ENCODE peak calls at places on chromosomes 16 and 17, in eight cellular contexts. F is AG04450, P is KG1, L is NCI-H446, Z is left ventricle myocardium inferior, W is kidney tubule cell, Y is RWPE1, M is NCI-H1105. S is an unnamed sample.

GRCh38 chr16:89422905-89423630 is 67.3 kb downstream of the ANKRD11 start:
- DNase-seq in F (no peak), P (no peak), L (no peak), Z (no peak), W (peak), Y (no peak), M (no peak), S (no peak)

GRCh38 chr16:72990571-72990970 is 57.4 kb downstream of the ZFHX3 start:
- DNase-seq in F (no peak), P (no peak), L (no peak), Z (no peak), W (no peak), Y (no peak), M (no peak), S (no peak)

GRCh38 chr16:77918792-77919707 is 103.3 kb upstream of the CLEC3A start:
- DNase-seq in F (no peak), P (no peak), L (no peak), Z (no peak), W (no peak), Y (no peak), M (no peak), S (no peak)

GRCh38 chr16:4709481-4709880 is 16.1 kb downstream of the NUDT16L1 start:
- DNase-seq in F (no peak), P (no peak), L (no peak), Z (no peak), W (no peak), Y (no peak), M (no peak), S (no peak)

GRCh38 chr17:61139219-61139618 is 260.4 kb upstream of the TBX2 start:
- DNase-seq in F (peak), P (peak), L (no peak), Z (no peak), W (peak), Y (no peak), M (no peak), S (no peak)

GRCh38 chr17:50426814-50427787 is 1.1 kb downstream of the ACSF2 start:
- DNase-seq in F (no peak), P (peak), L (no peak), Z (peak), W (peak), Y (peak), M (no peak), S (no peak)

GRCh38 chr16:30609002-30609927 is 924 bp downstream of the ZNF689 start:
- DNase-seq in F (no peak), P (no peak), L (peak), Z (peak), W (peak), Y (peak), M (peak), S (no peak)

GRCh38 chr17:62119373-62119772 is 54.3 kb upstream of the MED13 start:
- DNase-seq in F (no peak), P (no peak), L (no peak), Z (no peak), W (no peak), Y (no peak), M (no peak), S (no peak)

GRCh38 chr16:1152651-1153259 is at the start of gene CACNA1H:
- DNase-seq in F (no peak), P (no peak), L (peak), Z (peak), W (no peak), Y (peak), M (no peak), S (no peak)

GRCh38 chr16:85929259-85929704 is 30.3 kb downstream of the IRF8 start:
- DNase-seq in F (no peak), P (no peak), L (no peak), Z (no peak), W (peak), Y (no peak), M (no peak), S (no peak)

GRCh38 chr17:34763727-34764665 is 184.6 kb downstream of the TMEM132E start:
- DNase-seq in F (no peak), P (no peak), L (no peak), Z (no peak), W (peak), Y (no peak), M (no peak), S (no peak)

GRCh38 chr17:49469831-49470568 is 25.1 kb upstream of the NGFR start:
- DNase-seq in F (no peak), P (no peak), L (no peak), Z (peak), W (no peak), Y (no peak), M (no peak), S (no peak)

GRCh38 chr17:57916925-57917858 is 38.0 kb downstream of the CUEDC1 start:
- DNase-seq in F (no peak), P (no peak), L (no peak), Z (peak), W (peak), Y (no peak), M (no peak), S (no peak)

GRCh38 chr16:14564323-14564722 is 65.7 kb downstream of the PARN start:
- DNase-seq in F (no peak), P (no peak), L (no peak), Z (no peak), W (peak), Y (peak), M (no peak), S (no peak)

GRCh38 chr17:36731091-36731490 is 129.7 kb downstream of the MRM1 start:
- DNase-seq in F (no peak), P (no peak), L (no peak), Z (no peak), W (no peak), Y (no peak), M (peak), S (no peak)

GRCh38 chr17:44906987-44907681 is 7.9 kb upstream of the EFTUD2 start:
- DNase-seq in F (no peak), P (no peak), L (no peak), Z (no peak), W (no peak), Y (no peak), M (no peak), S (no peak)

GRCh38 chr17:65020284-65020683 is 36.3 kb downstream of the GNA13 start:
- DNase-seq in F (peak), P (no peak), L (no peak), Z (no peak), W (peak), Y (peak), M (no peak), S (no peak)

GRCh38 chr16:2749936-2750335 is 2.5 kb upstream of the SRRM2 start:
- DNase-seq in F (no peak), P (no peak), L (no peak), Z (no peak), W (no peak), Y (no peak), M (no peak), S (no peak)

GRCh38 chr16:67278773-67279295 is 498 bp upstream of the PLEKHG4 start:
- DNase-seq in F (no peak), P (peak), L (peak), Z (no peak), W (peak), Y (peak), M (peak), S (no peak)

GRCh38 chr16:11835891-11836652 is 15.3 kb downstream of the RSL1D1 start:
- DNase-seq in F (no peak), P (no peak), L (peak), Z (no peak), W (no peak), Y (no peak), M (no peak), S (no peak)